ENCODE peak calls at places on chromosomes 12 and 14, in four cellular contexts. U is foreskin fibroblast, H is H9, R is thoracic aorta. Y is an unnamed sample.

GRCh38 chr14:55294603-55295002 is 23.4 kb downstream of the FBXO34 start:
- DNase-seq in U (no peak), H (no peak), R (no peak), Y (no peak)

GRCh38 chr12:14993537-14994266 is 20.9 kb downstream of the PDE6H start:
- DNase-seq in U (peak; percentile 47), H (no peak), R (no peak), Y (no peak)

GRCh38 chr14:101977311-101978071 is 13.1 kb downstream of the DYNC1H1 start:
- DNase-seq in U (peak; percentile 26), H (no peak), R (no peak), Y (no peak)

GRCh38 chr12:111792155-111792876 is 25.6 kb downstream of the ALDH2 start:
- DNase-seq in U (no peak), H (peak; percentile 52), R (no peak), Y (no peak)

GRCh38 chr14:57247283-57247682 is 21.4 kb downstream of the EXOC5 start:
- DNase-seq in U (no peak), H (no peak), R (no peak), Y (no peak)

GRCh38 chr12:114671321-114671663 is 12.7 kb downstream of the TBX3 start:
- DNase-seq in U (no peak), H (no peak), R (no peak), Y (no peak)

GRCh38 chr12:52149182-52149641 is 42.6 kb downstream of the KRT80 start:
- DNase-seq in U (no peak), H (no peak), R (no peak), Y (no peak)

GRCh38 chr14:91063119-91063518 is 2.7 kb upstream of the RPS6KA5 start:
- DNase-seq in U (no peak), H (no peak), R (no peak), Y (no peak)

GRCh38 chr12:66331814-66332213 is 29.5 kb downstream of the HELB start:
- DNase-seq in U (no peak), H (no peak), R (no peak), Y (no peak)

GRCh38 chr14:104343294-104343625 is 204.9 kb downstream of the KIF26A start:
- DNase-seq in U (no peak), H (no peak), R (no peak), Y (no peak)

GRCh38 chr12:23055004-23055403 is 430.0 kb downstream of the ETNK1 start:
- DNase-seq in U (no peak), H (peak; percentile 74), R (no peak), Y (no peak)

GRCh38 chr12:2341871-2342270 is 289.1 kb downstream of the CACNA1C start:
- DNase-seq in U (peak; percentile 48), H (no peak), R (no peak), Y (no peak)

GRCh38 chr12:113134521-113134951 is 1.0 kb downstream of the RASAL1 start:
- DNase-seq in U (no peak), H (no peak), R (no peak), Y (no peak)

GRCh38 chr12:106301611-106302321 is 767 bp upstream of the TCP11L2 start:
- DNase-seq in U (no peak), H (peak; percentile 72), R (peak; percentile 19), Y (no peak)

GRCh38 chr14:34980337-34980900 is 2.4 kb upstream of the SRP54 start:
- DNase-seq in U (no peak), H (no peak), R (no peak), Y (no peak)

GRCh38 chr12:48105321-48105866 is 485 bp downstream of the SENP1 start:
- DNase-seq in U (no peak), H (no peak), R (no peak), Y (no peak)

GRCh38 chr14:90577661-90578282 is 180.9 kb downstream of the CALM1 start:
- DNase-seq in U (no peak), H (no peak), R (no peak), Y (no peak)

GRCh38 chr12:118042091-118042490 is 18.9 kb downstream of the WSB2 start:
- DNase-seq in U (no peak), H (no peak), R (no peak), Y (no peak)
- TF ChIP-seq CTCF in U (no peak), H (no peak), R (no peak), Y (no peak)

GRCh38 chr14:60064491-60065072 is 27.1 kb upstream of the PCNX4 start:
- DNase-seq in U (no peak), H (no peak), R (no peak), Y (no peak)
- TF ChIP-seq CTCF in U (peak; percentile 47), H (peak; percentile 62), R (peak; percentile 51), Y (no peak)

DNA sequence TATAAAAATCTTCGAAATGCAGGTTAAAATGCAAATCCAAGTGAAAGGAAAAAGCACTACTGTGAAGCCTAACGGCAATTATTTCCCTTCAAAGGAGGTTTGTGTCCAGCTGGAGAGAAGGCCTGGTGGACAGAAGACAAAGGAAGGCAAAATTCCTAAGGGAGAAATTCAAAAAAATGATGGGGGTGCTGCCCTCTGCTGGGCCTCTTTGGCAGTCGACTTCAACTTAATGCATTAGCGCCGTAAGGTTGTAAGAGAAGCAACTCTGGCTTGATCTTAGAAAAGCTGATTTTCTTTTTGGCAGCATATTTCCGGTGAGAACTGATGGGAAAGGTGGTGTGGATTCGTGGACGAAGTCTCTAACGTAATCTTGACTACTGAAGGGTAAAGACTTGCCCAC is 34.3 kb upstream of the CHFR start:
- DNase-seq in U (no peak), H (no peak), R (no peak), Y (no peak)
- TF ChIP-seq CTCF in U (no peak), H (peak; percentile 61), R (no peak), Y (no peak)

GRCh38 chr12:96020314-96021003 is 14.9 kb downstream of the LTA4H start:
- DNase-seq in U (no peak), H (no peak), R (no peak), Y (no peak)

GRCh38 chr12:96014932-96015599 is 18.9 kb upstream of the HAL start:
- DNase-seq in U (no peak), H (no peak), R (no peak), Y (no peak)

DNA sequence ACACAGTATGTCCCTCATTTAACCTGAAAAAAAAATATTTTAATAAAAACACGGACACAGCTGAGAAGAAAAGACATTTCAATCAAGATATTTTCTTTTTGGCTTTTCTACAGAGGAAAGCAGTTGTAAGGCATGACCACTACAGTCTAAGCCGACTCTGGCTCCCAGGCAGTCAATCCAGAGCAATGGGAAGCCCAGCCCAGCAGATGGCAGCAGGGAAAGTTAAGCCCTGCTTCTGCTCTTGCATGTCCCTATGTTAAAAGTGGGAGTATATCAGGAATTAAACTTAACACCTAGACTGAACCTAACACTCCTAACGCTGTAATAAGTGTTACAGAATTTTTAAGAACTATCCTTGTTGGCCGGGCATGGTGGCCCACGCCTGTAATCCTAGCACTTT is 19.5 kb upstream of the HAL start:
- DNase-seq in U (no peak), H (peak; percentile 55), R (no peak), Y (no peak)
- TF ChIP-seq CTCF in U (peak; percentile 62), H (peak; percentile 65), R (no peak), Y (no peak)

GRCh38 chr14:80133457-80133856 is 77.8 kb downstream of the DIO2 start:
- DNase-seq in U (no peak), H (no peak), R (no peak), Y (no peak)

GRCh38 chr14:80124794-80125193 is 86.5 kb downstream of the DIO2 start:
- DNase-seq in U (no peak), H (no peak), R (no peak), Y (no peak)

GRCh38 chr14:80127466-80127865 is 83.8 kb downstream of the DIO2 start:
- DNase-seq in U (no peak), H (no peak), R (no peak), Y (no peak)
- TF ChIP-seq CTCF in U (no peak), H (no peak), R (no peak), Y (no peak)

DNA sequence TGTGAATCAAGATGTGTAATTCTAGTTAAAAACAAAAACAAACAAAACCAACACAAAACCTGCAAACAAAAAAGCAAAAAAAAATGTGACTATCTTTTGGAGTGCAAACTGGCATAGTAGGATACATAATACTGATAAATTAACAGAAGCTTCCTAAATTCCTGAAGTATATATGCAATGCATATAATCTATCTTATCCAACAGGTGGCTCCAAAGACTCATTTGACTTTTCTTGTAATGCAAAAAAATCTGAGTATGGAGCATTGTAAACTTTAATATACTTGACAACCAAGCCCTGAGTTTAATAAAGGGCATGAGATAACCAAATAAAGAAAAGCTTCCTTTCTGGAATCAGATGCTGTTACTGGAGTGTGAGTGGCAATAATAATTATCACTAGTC is 1003.6 kb downstream of the FSCB start:
- DNase-seq in U (no peak), H (no peak), R (no peak), Y (no peak)
- TF ChIP-seq CTCF in U (no peak), H (peak; percentile 35), R (no peak), Y (no peak)